ENCODE peak calls at places on chromosomes 16 and 17, in five cellular contexts. One of them, this sample, is unnamed. For H3K27me3 and H3K36me3, the result is how much of the 10 kb centered on the place peaks cover.

GRCh38 chr16:81818514-81819304 is 39.6 kb downstream of the PLCG2 start:
- DNase-seq in adrenal gland: no peak
- DNase-seq in DND-41: no peak
- DNase-seq in endodermal cell: no peak
- DNase-seq in thoracic aorta: no peak
- DNase-seq in this sample: no peak

GRCh38 chr16:87723224-87723619 is 42.6 kb downstream of the KLHDC4 start:
- DNase-seq in adrenal gland: peak
- DNase-seq in DND-41: no peak
- DNase-seq in endodermal cell: no peak
- DNase-seq in thoracic aorta: no peak
- DNase-seq in this sample: no peak

GRCh38 chr17:41404024-41404651 is 6.7 kb upstream of the KRT31 start:
- DNase-seq in adrenal gland: peak
- DNase-seq in DND-41: no peak
- DNase-seq in endodermal cell: peak
- DNase-seq in thoracic aorta: no peak
- DNase-seq in this sample: no peak

GRCh38 chr17:67244621-67245072 is 349 bp downstream of the HELZ start:
- DNase-seq in adrenal gland: no peak
- DNase-seq in DND-41: no peak
- DNase-seq in endodermal cell: no peak
- DNase-seq in thoracic aorta: no peak
- DNase-seq in this sample: peak

GRCh38 chr17:5700791-5701190 is 116.5 kb upstream of the NLRP1 start:
- DNase-seq in adrenal gland: no peak
- DNase-seq in DND-41: no peak
- DNase-seq in endodermal cell: peak
- DNase-seq in thoracic aorta: no peak
- DNase-seq in this sample: no peak

GRCh38 chr16:54286330-54287017 is at the start of gene IRX3:
- DNase-seq in adrenal gland: peak
- DNase-seq in DND-41: peak
- DNase-seq in endodermal cell: peak
- DNase-seq in thoracic aorta: no peak
- DNase-seq in this sample: peak

GRCh38 chr16:72060405-72060804 is 2.6 kb upstream of the HPR start:
- DNase-seq in adrenal gland: no peak
- DNase-seq in DND-41: no peak
- DNase-seq in endodermal cell: no peak
- DNase-seq in thoracic aorta: no peak
- DNase-seq in this sample: no peak

GRCh38 chr17:35460354-35460851 is 11.8 kb upstream of the SLFN13 start:
- DNase-seq in adrenal gland: no peak
- DNase-seq in DND-41: no peak
- DNase-seq in endodermal cell: peak
- DNase-seq in thoracic aorta: no peak
- DNase-seq in this sample: peak

DNA sequence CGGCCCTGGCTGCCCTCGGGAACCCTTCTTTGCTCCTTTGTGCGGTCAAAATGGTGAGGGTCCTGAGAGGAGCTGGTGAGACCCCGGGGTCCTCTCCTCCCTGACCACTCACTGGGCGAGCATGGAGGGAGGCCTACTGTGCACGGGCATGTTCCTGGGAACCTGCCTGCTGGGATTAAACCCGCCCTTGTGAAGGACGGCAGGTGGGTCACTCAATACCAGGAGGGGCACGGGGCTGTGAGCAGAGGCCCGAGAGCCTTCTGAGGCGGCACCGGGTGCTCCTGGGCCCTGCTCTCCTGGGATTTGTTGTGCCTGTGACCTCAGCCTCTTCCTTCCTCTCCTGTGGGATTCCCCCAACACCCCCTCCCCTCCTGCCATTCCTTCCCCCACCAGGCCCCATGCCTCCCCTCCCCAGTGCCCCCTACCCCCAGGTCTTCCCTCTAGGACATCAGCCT is 19.7 kb downstream of the METRNL start:
- DNase-seq in adrenal gland: no peak
- DNase-seq in DND-41: no peak
- DNase-seq in endodermal cell: no peak
- DNase-seq in thoracic aorta: no peak
- DNase-seq in this sample: peak
- H3K27me3 ChIP-seq in adrenal gland: under half
- H3K27me3 ChIP-seq in DND-41: under half
- H3K27me3 ChIP-seq in endodermal cell: under half
- H3K27me3 ChIP-seq in thoracic aorta: under half
- H3K27me3 ChIP-seq in this sample: under half

GRCh38 chr16:3188675-3188924 is 596 bp downstream of the OR1F1 start:
- DNase-seq in adrenal gland: no peak
- DNase-seq in DND-41: no peak
- DNase-seq in endodermal cell: no peak
- DNase-seq in thoracic aorta: no peak
- DNase-seq in this sample: no peak
- H3K4me3 ChIP-seq in adrenal gland: no peak
- H3K4me3 ChIP-seq in DND-41: no peak
- H3K4me3 ChIP-seq in endodermal cell: peak
- H3K4me3 ChIP-seq in thoracic aorta: peak
- H3K4me3 ChIP-seq in this sample: peak

GRCh38 chr17:82686366-82687324 is 11.9 kb downstream of the RAB40B start:
- DNase-seq in adrenal gland: no peak
- DNase-seq in DND-41: no peak
- DNase-seq in endodermal cell: no peak
- DNase-seq in thoracic aorta: no peak
- DNase-seq in this sample: no peak
- H3K36me3 ChIP-seq in adrenal gland: under half
- H3K36me3 ChIP-seq in DND-41: under half
- H3K36me3 ChIP-seq in endodermal cell: under half
- H3K36me3 ChIP-seq in thoracic aorta: under half
- H3K36me3 ChIP-seq in this sample: under half

GRCh38 chr17:44769647-44770084 is 10.9 kb downstream of the ADAM11 start:
- DNase-seq in adrenal gland: no peak
- DNase-seq in DND-41: no peak
- DNase-seq in endodermal cell: no peak
- DNase-seq in thoracic aorta: no peak
- DNase-seq in this sample: no peak

GRCh38 chr17:44772308-44773024 is 13.7 kb downstream of the ADAM11 start:
- DNase-seq in adrenal gland: no peak
- DNase-seq in DND-41: no peak
- DNase-seq in endodermal cell: no peak
- DNase-seq in thoracic aorta: no peak
- DNase-seq in this sample: no peak

GRCh38 chr17:44768505-44769142 is 9.8 kb downstream of the ADAM11 start:
- DNase-seq in adrenal gland: no peak
- DNase-seq in DND-41: no peak
- DNase-seq in endodermal cell: no peak
- DNase-seq in thoracic aorta: no peak
- DNase-seq in this sample: no peak

GRCh38 chr17:44769230-44769629 is 10.4 kb downstream of the ADAM11 start:
- DNase-seq in adrenal gland: no peak
- DNase-seq in DND-41: no peak
- DNase-seq in endodermal cell: no peak
- DNase-seq in thoracic aorta: no peak
- DNase-seq in this sample: no peak

GRCh38 chr17:44770526-44770925 is 11.7 kb downstream of the ADAM11 start:
- DNase-seq in adrenal gland: no peak
- DNase-seq in DND-41: no peak
- DNase-seq in endodermal cell: no peak
- DNase-seq in thoracic aorta: no peak
- DNase-seq in this sample: no peak
- H3K27me3 ChIP-seq in adrenal gland: under half
- H3K27me3 ChIP-seq in DND-41: under half
- H3K27me3 ChIP-seq in endodermal cell: under half
- H3K27me3 ChIP-seq in thoracic aorta: under half
- H3K27me3 ChIP-seq in this sample: under half

DNA sequence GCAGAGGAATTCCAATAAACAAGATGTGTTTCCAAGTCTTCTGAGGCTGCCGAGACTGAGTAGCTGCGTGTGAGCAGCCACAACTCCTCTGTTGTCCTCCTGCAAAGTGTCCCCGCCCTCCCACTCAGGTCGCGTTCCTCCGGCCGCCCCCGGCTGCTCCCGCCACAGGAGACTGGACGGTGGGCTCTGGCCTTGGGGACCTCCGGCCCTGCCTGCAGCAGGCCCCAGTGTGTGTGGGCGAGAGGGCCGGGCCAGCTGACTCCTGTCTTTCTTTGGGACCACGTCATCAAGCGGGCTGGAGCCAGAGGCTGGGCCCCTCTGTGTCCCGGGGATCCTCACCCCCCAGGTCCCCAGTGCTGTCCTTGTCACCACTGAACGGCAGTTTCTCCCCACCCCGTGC is 175.3 kb downstream of the NPIPB11 start:
- DNase-seq in adrenal gland: no peak
- DNase-seq in DND-41: no peak
- DNase-seq in endodermal cell: no peak
- DNase-seq in thoracic aorta: no peak
- DNase-seq in this sample: no peak
- H3K4me3 ChIP-seq in adrenal gland: no peak
- H3K4me3 ChIP-seq in DND-41: no peak
- H3K4me3 ChIP-seq in endodermal cell: no peak
- H3K4me3 ChIP-seq in thoracic aorta: no peak
- H3K4me3 ChIP-seq in this sample: no peak

This sample was measured in H7.